ENCODE peak calls at places on chromosomes 16 and 17, in nine cellular contexts. H, V, P, R, I, B, E, Z and N are unnamed samples. For H3K27me3, the result is how much of the 10 kb centered on the place peaks cover.

GRCh38 chr17:51662204-51663056 is 402.1 kb downstream of the UTP18 start:
- DNase-seq in H (no peak), V (no peak), P (no peak), R (no peak), I (no peak), B (no peak), E (no peak), Z (no peak), N (no peak)

GRCh38 chr17:58577696-58578095 is 63.3 kb upstream of the MTMR4 start:
- DNase-seq in H (peak), V (peak), P (peak), R (peak), I (no peak), B (peak), E (no peak), Z (peak), N (peak)

GRCh38 chr17:80898706-80899105 is 92.9 kb upstream of the CHMP6 start:
- DNase-seq in H (peak), V (no peak), P (no peak), R (no peak), I (no peak), B (no peak), E (no peak), Z (no peak), N (no peak)

GRCh38 chr17:5592382-5592781 is 8.1 kb upstream of the NLRP1 start:
- DNase-seq in H (peak), V (no peak), P (no peak), R (no peak), I (no peak), B (no peak), E (no peak), Z (no peak), N (peak)

GRCh38 chr17:34997355-34997862 is 17.1 kb downstream of the LIG3 start:
- DNase-seq in H (no peak), V (peak), P (peak), R (peak), I (no peak), B (peak), E (no peak), Z (no peak), N (no peak)

GRCh38 chr16:89593841-89594240 is 18.3 kb downstream of the CPNE7 start:
- DNase-seq in H (no peak), V (no peak), P (no peak), R (no peak), I (no peak), B (no peak), E (no peak), Z (no peak), N (no peak)

GRCh38 chr16:22353933-22354541 is 20.4 kb downstream of the CDR2 start:
- DNase-seq in H (no peak), V (no peak), P (no peak), R (no peak), I (peak), B (no peak), E (no peak), Z (no peak), N (no peak)

GRCh38 chr17:76147211-76148014 is 6.4 kb upstream of the FOXJ1 start:
- DNase-seq in H (no peak), V (no peak), P (no peak), R (no peak), I (no peak), B (no peak), E (no peak), Z (no peak), N (peak)

GRCh38 chr17:4161179-4161559 is 18.2 kb downstream of the CYB5D2 start:
- DNase-seq in H (no peak), V (peak), P (peak), R (peak), I (peak), B (no peak), E (no peak), Z (peak), N (peak)

GRCh38 chr16:88967800-88968588 is 9.0 kb downstream of the CBFA2T3 start:
- DNase-seq in H (no peak), V (no peak), P (no peak), R (no peak), I (no peak), B (no peak), E (no peak), Z (peak), N (no peak)

GRCh38 chr16:19140392-19140791 is 26.6 kb downstream of the ITPRIPL2 start:
- DNase-seq in H (no peak), V (no peak), P (no peak), R (no peak), I (no peak), B (no peak), E (no peak), Z (no peak), N (no peak)

GRCh38 chr17:39110435-39111136 is 40.9 kb downstream of the PLXDC1 start:
- DNase-seq in H (peak), V (no peak), P (no peak), R (no peak), I (no peak), B (peak), E (no peak), Z (no peak), N (no peak)

GRCh38 chr17:78687125-78687524 is 94.9 kb downstream of the CYTH1 start:
- DNase-seq in H (no peak), V (no peak), P (no peak), R (no peak), I (no peak), B (no peak), E (no peak), Z (no peak), N (no peak)
- TF ChIP-seq CTCF in H (no peak), V (no peak), P (no peak), R (no peak), I (no peak), B (no peak), E (no peak), Z (no peak), N (no peak)

GRCh38 chr16:86515420-86515779 is 5.1 kb downstream of the FOXF1 start:
- DNase-seq in H (peak), V (no peak), P (no peak), R (no peak), I (no peak), B (no peak), E (no peak), Z (peak), N (no peak)

GRCh38 chr16:86516618-86517003 is 6.3 kb downstream of the FOXF1 start:
- DNase-seq in H (peak), V (no peak), P (no peak), R (no peak), I (no peak), B (no peak), E (no peak), Z (peak), N (no peak)

GRCh38 chr16:86517033-86517432 is 6.7 kb downstream of the FOXF1 start:
- DNase-seq in H (no peak), V (no peak), P (no peak), R (no peak), I (no peak), B (no peak), E (no peak), Z (no peak), N (no peak)

GRCh38 chr16:86514656-86515376 is 4.5 kb downstream of the FOXF1 start:
- DNase-seq in H (no peak), V (no peak), P (no peak), R (no peak), I (no peak), B (no peak), E (no peak), Z (no peak), N (no peak)

GRCh38 chr16:86515780-86516617 is 5.7 kb downstream of the FOXF1 start:
- DNase-seq in H (peak), V (no peak), P (no peak), R (no peak), I (no peak), B (no peak), E (no peak), Z (peak), N (no peak)
- H3K4me3 ChIP-seq in H (peak), V (peak), P (no peak), R (no peak), I (no peak), B (no peak), E (peak), Z (no peak), N (no peak)

GRCh38 chr17:50534222-50534978 is 1.9 kb downstream of the EPN3 start:
- DNase-seq in H (peak), V (no peak), P (peak), R (no peak), I (no peak), B (peak), E (no peak), Z (no peak), N (peak)

GRCh38 chr17:50533720-50534148 is 1.2 kb downstream of the EPN3 start:
- DNase-seq in H (no peak), V (no peak), P (peak), R (peak), I (no peak), B (peak), E (no peak), Z (no peak), N (no peak)

GRCh38 chr17:50535407-50535806 is 2.9 kb downstream of the EPN3 start:
- DNase-seq in H (no peak), V (no peak), P (no peak), R (no peak), I (no peak), B (no peak), E (no peak), Z (no peak), N (no peak)

GRCh38 chr17:50533185-50533584 is 650 bp downstream of the EPN3 start:
- DNase-seq in H (no peak), V (no peak), P (no peak), R (no peak), I (no peak), B (no peak), E (no peak), Z (no peak), N (no peak)

GRCh38 chr17:50534979-50535326 is 2.4 kb downstream of the EPN3 start:
- DNase-seq in H (no peak), V (no peak), P (no peak), R (no peak), I (no peak), B (no peak), E (no peak), Z (no peak), N (no peak)
- H3K27me3 ChIP-seq in H (under half), V (under half), P (under half), R (under half), I (under half), B (under half), E (under half), Z (under half), N (under half)

GRCh38 chr17:30600830-30601494 is 123.8 kb downstream of the GOSR1 start:
- DNase-seq in H (peak), V (peak), P (peak), R (no peak), I (no peak), B (peak), E (no peak), Z (no peak), N (peak)

GRCh38 chr17:30597776-30598288 is 120.6 kb downstream of the GOSR1 start:
- DNase-seq in H (no peak), V (no peak), P (no peak), R (no peak), I (no peak), B (no peak), E (no peak), Z (no peak), N (no peak)

GRCh38 chr17:30599424-30600061 is 122.3 kb downstream of the GOSR1 start:
- DNase-seq in H (no peak), V (no peak), P (no peak), R (no peak), I (no peak), B (no peak), E (no peak), Z (no peak), N (no peak)

GRCh38 chr17:30605027-30605426 is 127.8 kb downstream of the GOSR1 start:
- DNase-seq in H (peak), V (no peak), P (no peak), R (no peak), I (no peak), B (no peak), E (no peak), Z (no peak), N (no peak)

GRCh38 chr17:30600062-30600829 is 123.0 kb downstream of the GOSR1 start:
- DNase-seq in H (peak), V (peak), P (peak), R (peak), I (peak), B (peak), E (peak), Z (peak), N (peak)
- TF ChIP-seq CTCF in H (peak), V (peak), P (peak), R (peak), I (peak), B (peak), E (peak), Z (peak), N (peak)

DNA sequence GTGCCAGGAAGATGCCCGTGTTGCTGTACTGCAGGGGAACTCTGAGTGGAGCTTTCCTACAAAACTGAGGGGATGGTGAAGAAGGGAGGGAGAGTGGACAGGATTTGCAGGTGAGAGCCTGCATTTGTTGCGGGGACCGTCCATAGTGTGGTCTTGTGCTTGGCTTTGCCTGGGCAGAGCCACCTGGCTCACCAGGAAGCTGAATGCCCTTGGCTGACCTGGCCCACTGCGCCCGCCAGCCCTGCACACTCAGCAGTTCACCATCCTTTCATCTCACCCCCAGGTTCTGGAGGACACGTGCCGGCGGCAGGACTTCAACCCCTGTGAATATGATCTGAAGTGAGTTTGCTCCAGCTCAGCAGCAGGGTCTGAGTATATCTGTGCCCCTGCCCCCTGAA is 1.5 kb downstream of the ASPSCR1 start:
- DNase-seq in H (no peak), V (no peak), P (no peak), R (no peak), I (no peak), B (no peak), E (no peak), Z (no peak), N (no peak)
- H3K4me3 ChIP-seq in H (no peak), V (no peak), P (no peak), R (no peak), I (no peak), B (no peak), E (no peak), Z (peak), N (no peak)

DNA sequence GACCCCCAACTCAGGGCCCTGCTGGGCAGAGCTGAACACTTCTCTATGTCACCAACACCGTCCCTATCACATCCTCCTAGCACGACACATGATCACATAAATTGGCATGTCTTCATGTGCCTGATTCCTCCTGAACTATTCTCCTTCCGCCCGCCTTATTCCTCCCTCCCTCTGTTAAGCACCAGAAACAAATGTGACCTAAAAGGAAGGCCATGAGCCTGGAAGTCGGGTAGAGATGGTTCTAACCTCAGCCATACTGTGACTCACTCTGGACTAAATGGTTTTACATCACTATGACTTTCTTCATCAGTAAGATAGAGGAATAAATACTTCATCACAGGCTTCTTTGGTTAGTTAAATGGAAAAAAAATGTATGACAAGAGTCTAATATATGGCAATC is 80.8 kb upstream of the DYNLRB2 start:
- DNase-seq in H (no peak), V (no peak), P (no peak), R (no peak), I (no peak), B (no peak), E (no peak), Z (no peak), N (no peak)
- H3K27me3 ChIP-seq in H (under half), V (under half), P (under half), R (under half), I (under half), B (under half), E (under half), Z (under half), N (under half)

DNA sequence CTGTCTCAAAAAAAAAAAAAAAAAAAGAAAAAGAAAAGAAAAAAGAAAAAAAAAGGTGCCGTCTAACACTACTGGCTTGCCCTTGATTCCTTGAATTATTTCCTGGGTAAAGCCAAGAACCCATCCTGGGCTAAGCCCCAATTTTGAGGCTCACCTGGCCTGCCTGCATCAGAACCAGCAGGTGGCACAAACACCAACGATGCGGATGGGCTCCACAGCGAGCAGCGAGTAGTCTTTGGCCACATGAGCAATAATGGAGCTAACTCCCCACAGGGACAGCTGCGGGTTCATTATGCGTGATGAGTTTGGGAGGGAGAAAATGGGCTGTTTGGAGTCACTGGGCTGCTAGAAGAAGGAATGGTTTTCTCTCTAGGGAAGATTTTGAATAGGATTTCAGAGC is 91.1 kb downstream of the ASIC2 start:
- DNase-seq in H (peak), V (no peak), P (no peak), R (no peak), I (no peak), B (no peak), E (no peak), Z (no peak), N (no peak)
- TF ChIP-seq CTCF in H (no peak), V (no peak), P (no peak), R (no peak), I (no peak), B (peak), E (no peak), Z (no peak), N (peak)